ENCODE peak calls at places on chromosomes 12 and 14, in nine cellular contexts. F is CD8-positive, alpha-beta T cell; E is heart right ventricle; H is spleen; K is adrenal gland; W is BJ; G is HL-60; U is fibroblast of lung; S is NT2/D1. N is an unnamed sample. For H3K27me3, the result is how much of the 10 kb centered on the place peaks cover.

GRCh38 chr12:12822886-12823285 is 9.7 kb downstream of the DDX47 start:
- DNase-seq in S (no peak), G (no peak), K (no peak), F (no peak), E (no peak), U (no peak), H (no peak), W (no peak), N (no peak)

GRCh38 chr14:59360923-59361794 is 104.0 kb downstream of the GPR135 start:
- DNase-seq in S (no peak), W (no peak), H (peak), E (peak), F (no peak), U (peak), G (peak), K (peak), N (no peak)

GRCh38 chr12:53325539-53326061 is 4.2 kb upstream of the AAAS start:
- DNase-seq in F (peak), E (peak), W (no peak), H (peak), U (no peak), G (no peak), S (no peak), K (peak), N (no peak)

GRCh38 chr14:60485600-60486251 is at the start of gene C14orf39:
- DNase-seq in S (no peak), F (no peak), G (no peak), E (no peak), K (peak), U (peak), H (no peak), W (no peak), N (peak)

GRCh38 chr12:127280393-127281275 is 986.3 kb upstream of the TMEM132C start:
- DNase-seq in E (peak), W (no peak), G (peak), U (no peak), F (peak), S (peak), H (peak), K (peak), N (no peak)

GRCh38 chr12:93441111-93441616 is 583 bp downstream of the UBE2N start:
- DNase-seq in H (peak), S (no peak), E (peak), F (peak), W (no peak), U (no peak), K (peak), G (no peak), N (peak)

GRCh38 chr14:25833341-25834121 is 764.3 kb downstream of the NOVA1 start:
- DNase-seq in H (no peak), K (peak), W (no peak), E (no peak), G (peak), S (peak), U (peak), F (no peak), N (no peak)

GRCh38 chr14:99156814-99157213 is 115.2 kb downstream of the BCL11B start:
- DNase-seq in H (no peak), E (no peak), K (no peak), G (no peak), F (no peak), W (no peak), S (no peak), U (no peak), N (no peak)

GRCh38 chr14:68734231-68734732 is 58.6 kb downstream of the ZFP36L1 start:
- DNase-seq in G (peak), F (peak), K (peak), W (no peak), H (peak), S (no peak), E (no peak), U (no peak), N (no peak)

GRCh38 chr14:73058923-73059311 is 583 bp downstream of the RBM25 start:
- DNase-seq in K (peak), H (no peak), F (no peak), S (no peak), G (peak), U (peak), E (no peak), W (no peak), N (peak)

GRCh38 chr14:80636071-80636470 is 305.5 kb downstream of the CEP128 start:
- DNase-seq in W (no peak), S (peak), K (no peak), G (no peak), E (no peak), H (no peak), U (peak), F (no peak), N (no peak)

GRCh38 chr14:46574236-46574970 is 77.2 kb downstream of the RPL10L start:
- DNase-seq in K (no peak), E (no peak), W (no peak), H (no peak), U (no peak), S (no peak), G (no peak), F (no peak), N (no peak)

GRCh38 chr12:45731376-45731775 is 1.9 kb downstream of the ARID2 start:
- DNase-seq in U (no peak), G (no peak), S (no peak), H (no peak), F (no peak), E (no peak), K (no peak), W (no peak), N (no peak)

GRCh38 chr14:97820781-97821180 is 1023.6 kb downstream of the VRK1 start:
- DNase-seq in H (no peak), W (no peak), U (no peak), G (no peak), K (no peak), S (no peak), E (no peak), F (no peak), N (no peak)

GRCh38 chr12:47216150-47216677 is 136.5 kb upstream of the AMIGO2 start:
- DNase-seq in H (peak), E (no peak), K (no peak), W (no peak), F (peak), S (no peak), U (no peak), G (peak), N (no peak)

GRCh38 chr14:77065851-77066554 is 32.1 kb upstream of the CIPC start:
- DNase-seq in W (no peak), K (no peak), G (no peak), E (no peak), H (no peak), U (no peak), S (no peak), F (no peak), N (no peak)

GRCh38 chr12:78585132-78585531 is 279.4 kb upstream of the SYT1 start:
- DNase-seq in K (no peak), H (no peak), E (no peak), S (no peak), F (no peak), G (no peak), U (peak), W (no peak), N (no peak)

GRCh38 chr14:68705741-68706283 is 87.1 kb downstream of the ZFP36L1 start:
- DNase-seq in F (no peak), K (no peak), H (no peak), S (no peak), W (no peak), U (no peak), G (no peak), E (no peak), N (no peak)

GRCh38 chr12:132572106-132572505 is 38.3 kb downstream of the LRCOL1 start:
- DNase-seq in F (no peak), W (no peak), S (no peak), E (no peak), H (no peak), U (no peak), G (no peak), K (no peak), N (no peak)

GRCh38 chr14:70885343-70886014 is 21.8 kb upstream of the PCNX1 start:
- DNase-seq in S (no peak), H (no peak), F (no peak), G (no peak), U (no peak), E (no peak), W (no peak), K (no peak), N (no peak)

GRCh38 chr12:12786371-12786715 is 884 bp downstream of the APOLD1 start:
- DNase-seq in S (no peak), G (no peak), F (no peak), W (no peak), H (no peak), U (peak), E (no peak), K (no peak), N (no peak)

GRCh38 chr12:42372154-42372791 is 46.3 kb downstream of the PPHLN1 start:
- DNase-seq in E (no peak), U (peak), G (peak), W (peak), K (no peak), S (peak), F (no peak), H (no peak), N (peak)

GRCh38 chr12:108803428-108804105 is 53.8 kb downstream of the SSH1 start:
- DNase-seq in S (peak), F (peak), U (peak), W (peak), H (peak), E (no peak), G (peak), K (peak), N (peak)

GRCh38 chr12:89166525-89166934 is 185.8 kb downstream of the DUSP6 start:
- DNase-seq in U (peak), K (no peak), H (no peak), W (no peak), S (no peak), E (no peak), F (no peak), G (peak), N (no peak)

GRCh38 chr12:107079172-107080011 is 14.0 kb downstream of the CRY1 start:
- DNase-seq in W (no peak), G (peak), S (no peak), K (no peak), F (no peak), E (no peak), U (peak), H (no peak), N (peak)

GRCh38 chr12:85580562-85581168 is 255.5 kb downstream of the RASSF9 start:
- DNase-seq in E (no peak), F (no peak), U (no peak), G (no peak), K (peak), H (no peak), S (no peak), W (no peak), N (no peak)

GRCh38 chr14:69424139-69424923 is 25.8 kb downstream of the SLC39A9 start:
- DNase-seq in F (no peak), E (no peak), G (no peak), W (no peak), K (no peak), S (no peak), H (no peak), U (peak), N (peak)

GRCh38 chr14:56195727-56196126 is 77.5 kb downstream of the PELI2 start:
- DNase-seq in G (peak), F (no peak), H (peak), E (no peak), K (no peak), U (peak), W (peak), S (no peak), N (no peak)

GRCh38 chr12:109147954-109148353 is 31.6 kb downstream of the ACACB start:
- DNase-seq in S (no peak), K (no peak), E (no peak), W (no peak), U (peak), G (no peak), H (no peak), F (no peak), N (no peak)

GRCh38 chr14:31934767-31935266 is 142.3 kb upstream of the ARHGAP5 start:
- DNase-seq in W (no peak), F (no peak), U (peak), S (peak), G (peak), K (peak), H (no peak), E (no peak), N (no peak)

GRCh38 chr12:20863056-20863455 is 52.6 kb downstream of the SLCO1B3 start:
- DNase-seq in E (no peak), W (no peak), K (no peak), F (no peak), U (no peak), H (no peak), G (no peak), S (no peak), N (no peak)

GRCh38 chr14:52124791-52125661 is 56.2 kb upstream of the NID2 start:
- DNase-seq in G (no peak), F (no peak), H (no peak), E (no peak), W (no peak), S (peak), K (no peak), U (peak), N (peak)

GRCh38 chr12:74537126-74537706 is 419 bp upstream of the ATXN7L3B start:
- DNase-seq in G (peak), F (no peak), H (no peak), W (peak), K (no peak), S (no peak), U (peak), E (no peak), N (no peak)

DNA sequence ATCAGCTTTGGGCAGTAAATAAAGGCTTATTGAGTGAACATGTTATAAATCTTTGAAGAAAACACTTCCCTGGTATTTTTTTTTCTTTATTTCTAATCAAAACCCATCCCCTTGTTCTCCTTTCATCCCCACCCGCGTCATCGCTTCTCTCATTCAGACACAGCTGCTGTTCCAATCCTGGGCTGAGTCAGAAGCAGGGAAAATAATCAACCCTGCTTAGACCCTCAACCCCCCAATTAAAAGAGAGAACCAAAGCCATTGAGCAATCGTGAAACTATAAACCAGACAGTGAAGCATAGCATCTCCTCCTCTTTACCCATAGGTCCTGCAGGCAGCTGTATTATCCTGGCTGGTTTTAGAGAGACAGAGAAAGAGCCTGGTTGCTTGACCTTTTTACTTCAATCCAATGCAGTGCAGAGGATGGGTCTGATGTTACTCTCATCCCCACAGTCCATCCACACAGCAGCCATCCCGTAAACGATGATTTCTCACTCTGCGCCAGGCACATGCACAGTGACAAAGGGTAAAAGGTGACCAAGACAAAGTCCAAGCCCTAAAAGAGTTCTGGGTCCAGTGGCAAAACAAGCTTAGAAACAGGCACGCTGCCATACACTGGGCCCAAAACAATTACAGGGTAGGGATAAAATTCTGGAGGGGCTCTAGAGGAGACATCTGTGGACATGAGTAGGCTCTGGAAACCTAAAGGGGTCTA is 238.3 kb downstream of the GALC start:
- DNase-seq in G (no peak), W (no peak), U (no peak), K (no peak), F (no peak), E (no peak), H (no peak), S (no peak), N (no peak)
- H3K27me3 ChIP-seq in G (under half), W (under half), U (under half), K (under half), F (under half), E (under half), H (under half), S (under half), N (under half)

GRCh38 chr14:75369506-75369905 is 58.3 kb upstream of the JDP2 start:
- DNase-seq in F (no peak), E (peak), U (no peak), K (peak), H (no peak), S (no peak), W (no peak), G (no peak), N (no peak)
- H3K27me3 ChIP-seq in F (under half), E (under half), U (under half), K (under half), H (under half), S (under half), W (under half), G (under half), N (under half)

GRCh38 chr14:50562841-50563240 is 2.9 kb downstream of the ATL1 start:
- DNase-seq in H (no peak), U (no peak), W (no peak), F (no peak), E (no peak), G (no peak), S (no peak), K (no peak), N (no peak)

GRCh38 chr14:50559990-50560928 is at the start of gene ATL1:
- DNase-seq in S (peak), G (peak), F (peak), U (peak), E (peak), W (no peak), H (peak), K (peak), N (peak)

GRCh38 chr14:50560929-50561280 is 960 bp downstream of the ATL1 start:
- DNase-seq in G (peak), F (no peak), H (peak), U (peak), S (peak), E (peak), W (peak), K (peak), N (peak)
- H3K27me3 ChIP-seq in G (under half), F (under half), H (under half), U (under half), S (half or more), E (under half), W (under half), K (under half), N (under half)

GRCh38 chr14:95609398-95609990 is 74.6 kb downstream of the GLRX5 start:
- DNase-seq in H (no peak), K (peak), W (no peak), G (peak), U (peak), E (no peak), S (peak), F (no peak), N (peak)

GRCh38 chr14:95614335-95614734 is 71.9 kb upstream of the TCL1B start:
- DNase-seq in F (no peak), U (no peak), E (no peak), K (no peak), W (no peak), H (no peak), S (no peak), G (no peak), N (no peak)

GRCh38 chr14:95611293-95611880 is 74.8 kb upstream of the TCL1B start:
- DNase-seq in S (no peak), H (no peak), G (no peak), E (no peak), U (no peak), W (no peak), F (no peak), K (no peak), N (no peak)
- H3K27me3 ChIP-seq in S (under half), H (under half), G (under half), E (under half), U (under half), W (under half), F (under half), K (under half), N (under half)

GRCh38 chr12:6767301-6767591 is 1.1 kb downstream of the PTMS start:
- DNase-seq in H (no peak), K (no peak), W (no peak), F (no peak), S (no peak), E (no peak), U (no peak), G (no peak), N (no peak)
- H3K27me3 ChIP-seq in H (half or more), K (under half), W (under half), F (under half), S (under half), E (under half), U (under half), G (under half), N (under half)

GRCh38 chr14:74407801-74408154 is 18.2 kb downstream of the SYNDIG1L start:
- DNase-seq in K (no peak), U (no peak), W (no peak), F (no peak), S (no peak), H (no peak), E (no peak), G (no peak), N (no peak)
- H3K27me3 ChIP-seq in K (under half), U (under half), W (under half), F (under half), S (under half), H (under half), E (under half), G (under half), N (under half)

GRCh38 chr12:119988788-119989618 is at the start of gene BICDL1:
- DNase-seq in F (peak), E (peak), K (peak), U (peak), G (peak), H (peak), W (no peak), S (peak), N (peak)

GRCh38 chr12:119992129-119992705 is 3.2 kb downstream of the BICDL1 start:
- DNase-seq in W (no peak), E (no peak), K (no peak), F (no peak), S (no peak), H (no peak), G (no peak), U (no peak), N (no peak)

GRCh38 chr12:119990382-119990874 is 1.4 kb downstream of the BICDL1 start:
- DNase-seq in F (no peak), G (peak), U (no peak), W (no peak), H (no peak), E (no peak), K (no peak), S (no peak), N (no peak)

GRCh38 chr12:119989619-119990381 is 764 bp downstream of the BICDL1 start:
- DNase-seq in H (peak), K (peak), G (peak), F (peak), U (peak), S (peak), W (no peak), E (peak), N (peak)

GRCh38 chr12:119988440-119988787 is 622 bp upstream of the BICDL1 start:
- DNase-seq in F (no peak), S (no peak), E (no peak), K (no peak), G (peak), W (no peak), U (peak), H (no peak), N (peak)
- H3K27me3 ChIP-seq in F (under half), S (under half), E (half or more), K (under half), G (under half), W (under half), U (under half), H (half or more), N (half or more)

GRCh38 chr14:101961746-101962502 is 2.4 kb upstream of the DYNC1H1 start:
- DNase-seq in F (no peak), K (no peak), U (no peak), G (no peak), H (peak), S (no peak), W (no peak), E (no peak), N (no peak)
- H3K27me3 ChIP-seq in F (under half), K (under half), U (under half), G (under half), H (under half), S (under half), W (under half), E (under half), N (under half)